ENCODE peak calls at places on chromosomes 13 and 19, in ten cellular contexts. Y is NB4; L is astrocyte of the spinal cord; B is lower lobe of right lung; J is CD8-positive, alpha-beta T cell; N is cardiac fibroblast; D is WTC11; W is foreskin keratinocyte; I is colonic mucosa; P is heart right ventricle. Z is an unnamed sample.

GRCh38 chr19:49718511-49718910 is 27.6 kb downstream of the CPT1C start:
- DNase-seq in Y (no peak), L (peak), B (no peak), J (no peak), N (peak), D (no peak), W (no peak), I (no peak), P (no peak), Z (no peak)

GRCh38 chr13:45196622-45197021 is 4.2 kb downstream of the KCTD4 start:
- DNase-seq in Y (no peak), L (peak), B (no peak), J (no peak), N (peak), D (no peak), W (peak), I (no peak), P (no peak), Z (no peak)

GRCh38 chr19:2602391-2603181 is 99.9 kb downstream of the GNG7 start:
- DNase-seq in Y (no peak), L (peak), B (peak), J (no peak), N (peak), D (peak), W (peak), I (peak), P (peak), Z (no peak)

GRCh38 chr13:21106089-21106488 is 44.7 kb upstream of the LATS2 start:
- DNase-seq in Y (no peak), L (peak), B (no peak), J (no peak), N (peak), D (no peak), W (no peak), I (no peak), P (no peak), Z (no peak)

GRCh38 chr19:1240925-1241324 is 626 bp upstream of the ATP5F1D start:
- DNase-seq in Y (no peak), L (no peak), B (no peak), J (no peak), N (no peak), D (no peak), W (no peak), I (no peak), P (no peak), Z (no peak)

GRCh38 chr13:29573190-29573589 is 22.3 kb downstream of the SLC7A1 start:
- DNase-seq in Y (peak), L (no peak), B (no peak), J (no peak), N (peak), D (no peak), W (no peak), I (peak), P (no peak), Z (no peak)

GRCh38 chr19:14944456-14944855 is 3.2 kb downstream of the OR7C2 start:
- DNase-seq in Y (no peak), L (no peak), B (no peak), J (no peak), N (no peak), D (no peak), W (no peak), I (no peak), P (no peak), Z (no peak)

GRCh38 chr19:8571006-8571411 is 6.2 kb downstream of the MYO1F start:
- DNase-seq in Y (peak), L (peak), B (peak), J (peak), N (peak), D (no peak), W (no peak), I (peak), P (peak), Z (no peak)

GRCh38 chr13:31073859-31074718 is 87.6 kb downstream of the HSPH1 start:
- DNase-seq in Y (peak), L (peak), B (no peak), J (no peak), N (peak), D (no peak), W (no peak), I (no peak), P (no peak), Z (no peak)

GRCh38 chr19:2049741-2050348 is 1.2 kb downstream of the MKNK2 start:
- DNase-seq in Y (peak), L (peak), B (peak), J (peak), N (peak), D (no peak), W (peak), I (peak), P (peak), Z (no peak)

GRCh38 chr19:49214701-49215100 is 57.1 kb downstream of the TRPM4 start:
- DNase-seq in Y (no peak), L (no peak), B (no peak), J (no peak), N (no peak), D (no peak), W (no peak), I (no peak), P (no peak), Z (no peak)

GRCh38 chr19:28980236-28980868 is 232.6 kb downstream of the UQCRFS1 start:
- DNase-seq in Y (no peak), L (no peak), B (no peak), J (no peak), N (peak), D (peak), W (no peak), I (no peak), P (no peak), Z (no peak)

GRCh38 chr19:1871630-1872029 is 8.3 kb upstream of the KLF16 start:
- DNase-seq in Y (no peak), L (no peak), B (no peak), J (no peak), N (no peak), D (no peak), W (no peak), I (no peak), P (no peak), Z (no peak)

GRCh38 chr13:34155931-34156607 is 338.1 kb downstream of the RFC3 start:
- DNase-seq in Y (no peak), L (peak), B (no peak), J (no peak), N (peak), D (no peak), W (peak), I (peak), P (no peak), Z (no peak)

GRCh38 chr13:43387880-43388279 is 364.5 kb downstream of the DNAJC15 start:
- DNase-seq in Y (no peak), L (no peak), B (no peak), J (no peak), N (no peak), D (no peak), W (no peak), I (no peak), P (no peak), Z (no peak)

GRCh38 chr13:92938481-92939020 is 288.1 kb upstream of the GPC6 start:
- DNase-seq in Y (no peak), L (no peak), B (no peak), J (no peak), N (no peak), D (no peak), W (no peak), I (no peak), P (no peak), Z (no peak)

GRCh38 chr13:85170372-85170771 is 628.8 kb downstream of the SLITRK6 start:
- DNase-seq in Y (no peak), L (no peak), B (no peak), J (no peak), N (no peak), D (no peak), W (no peak), I (no peak), P (no peak), Z (no peak)

GRCh38 chr19:30648321-30648720 is 276.1 kb downstream of the ZNF536 start:
- DNase-seq in Y (no peak), L (no peak), B (no peak), J (no peak), N (no peak), D (no peak), W (no peak), I (no peak), P (no peak), Z (no peak)
- TF ChIP-seq CTCF in Y (no peak), L (no peak), B (no peak), J (no peak), N (no peak), D (no peak), W (no peak), I (no peak), P (no peak), Z (peak)

GRCh38 chr19:12886943-12887747 is at the start of gene KLF1:
- DNase-seq in Y (no peak), L (no peak), B (no peak), J (no peak), N (no peak), D (no peak), W (no peak), I (no peak), P (no peak), Z (no peak)
- TF ChIP-seq CTCF in Y (no peak), L (no peak), B (no peak), J (no peak), N (no peak), D (no peak), W (no peak), I (no peak), P (no peak), Z (no peak)

GRCh38 chr19:19513671-19514070 is 1.7 kb downstream of the TSSK6 start:
- DNase-seq in Y (no peak), L (no peak), B (no peak), J (no peak), N (no peak), D (no peak), W (no peak), I (no peak), P (no peak), Z (no peak)

GRCh38 chr19:19515764-19516519 is at the start of gene NDUFA13:
- DNase-seq in Y (peak), L (peak), B (peak), J (peak), N (peak), D (peak), W (peak), I (peak), P (peak), Z (peak)

GRCh38 chr19:19514215-19514633 is 1.1 kb downstream of the TSSK6 start:
- DNase-seq in Y (no peak), L (peak), B (no peak), J (no peak), N (peak), D (no peak), W (no peak), I (peak), P (peak), Z (no peak)

GRCh38 chr19:19517235-19517619 is 1.2 kb downstream of the NDUFA13 start:
- DNase-seq in Y (no peak), L (no peak), B (no peak), J (no peak), N (no peak), D (no peak), W (no peak), I (no peak), P (no peak), Z (no peak)

GRCh38 chr19:19514881-19515763 is at the start of gene TSSK6:
- DNase-seq in Y (no peak), L (no peak), B (no peak), J (no peak), N (no peak), D (no peak), W (no peak), I (peak), P (no peak), Z (no peak)
- TF ChIP-seq CTCF in Y (no peak), L (peak), B (no peak), J (no peak), N (no peak), D (no peak), W (no peak), I (no peak), P (no peak), Z (no peak)

GRCh38 chr19:4455742-4456565 is 1.6 kb downstream of the UBXN6 start:
- DNase-seq in Y (peak), L (peak), B (peak), J (no peak), N (peak), D (no peak), W (peak), I (no peak), P (peak), Z (no peak)
- TF ChIP-seq CTCF in Y (no peak), L (no peak), B (no peak), J (no peak), N (peak), D (no peak), W (peak), I (no peak), P (no peak), Z (no peak)

GRCh38 chr19:17997969-17998826 is 9.8 kb upstream of the ARRDC2 start:
- DNase-seq in Y (no peak), L (no peak), B (no peak), J (no peak), N (peak), D (peak), W (no peak), I (no peak), P (no peak), Z (no peak)
- TF ChIP-seq CTCF in Y (no peak), L (peak), B (peak), J (no peak), N (peak), D (no peak), W (peak), I (peak), P (no peak), Z (peak)

GRCh38 chr19:40599331-40600085 is 1.7 kb upstream of the LTBP4 start:
- DNase-seq in Y (no peak), L (no peak), B (no peak), J (no peak), N (no peak), D (no peak), W (no peak), I (no peak), P (peak), Z (no peak)

GRCh38 chr19:40600086-40600917 is 867 bp upstream of the LTBP4 start:
- DNase-seq in Y (no peak), L (no peak), B (no peak), J (no peak), N (no peak), D (no peak), W (no peak), I (no peak), P (peak), Z (no peak)

GRCh38 chr19:40598918-40599307 is 2.3 kb upstream of the LTBP4 start:
- DNase-seq in Y (no peak), L (no peak), B (no peak), J (no peak), N (no peak), D (no peak), W (no peak), I (no peak), P (no peak), Z (no peak)

GRCh38 chr19:40603071-40603718 is 2.0 kb downstream of the LTBP4 start:
- DNase-seq in Y (no peak), L (no peak), B (no peak), J (no peak), N (peak), D (no peak), W (no peak), I (peak), P (no peak), Z (no peak)

GRCh38 chr19:40601061-40601973 is at the start of gene LTBP4:
- DNase-seq in Y (no peak), L (no peak), B (no peak), J (no peak), N (peak), D (no peak), W (no peak), I (peak), P (peak), Z (no peak)
- TF ChIP-seq CTCF in Y (no peak), L (no peak), B (peak), J (no peak), N (no peak), D (no peak), W (peak), I (no peak), P (peak), Z (peak)

DNA sequence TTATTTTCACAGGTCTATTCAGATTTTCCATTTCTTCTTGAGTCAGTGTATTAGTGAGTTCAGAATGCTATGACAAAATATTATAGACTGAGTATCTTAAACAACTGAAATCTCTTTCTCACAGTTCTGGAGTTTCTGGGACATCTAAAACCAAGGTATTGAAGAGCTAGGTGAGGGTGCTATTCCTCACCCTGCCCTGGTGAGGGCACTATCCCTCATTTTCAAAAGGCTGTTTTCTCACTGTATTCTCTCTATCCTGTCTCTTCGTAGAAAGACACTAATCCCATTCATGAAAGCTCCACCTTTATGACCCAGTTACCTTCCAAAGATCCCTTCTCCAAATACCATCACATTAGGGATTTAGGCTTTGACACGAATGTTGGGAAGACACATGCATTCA is 1617.1 kb downstream of the PCDH9 start:
- DNase-seq in Y (peak), L (no peak), B (no peak), J (no peak), N (no peak), D (peak), W (no peak), I (no peak), P (no peak), Z (no peak)
- TF ChIP-seq CTCF in Y (peak), L (peak), B (no peak), J (no peak), N (peak), D (peak), W (no peak), I (no peak), P (no peak), Z (peak)

Z was measured in progenitor cell of endocrine pancreas.